ENCODE peak calls at places on chromosomes 1 and 21, in five cellular contexts. V is kidney glomerular epithelial cell, Z is T-helper 1 cell, E is fibroblast of mammary gland, Q is GM04504. U is an unnamed sample.
A peak's percentile ranks its signal among the peaks of the same experiment; 100 is the strongest.

GRCh38 chr1:40582121-40582520 is 50.7 kb downstream of the ZNF684 start:
- DNase-seq in Q (no peak), Z (no peak), E (no peak), V (no peak), U (no peak)

GRCh38 chr1:26291433-26291832 is 11.5 kb downstream of the SH3BGRL3 start:
- DNase-seq in Q (no peak), Z (no peak), V (no peak), E (no peak), U (no peak)

GRCh38 chr1:82994866-82995370 is 1004.0 kb downstream of the TTLL7 start:
- DNase-seq in Q (peak; percentile 4), V (no peak), Z (no peak), E (peak; percentile 1), U (no peak)

GRCh38 chr1:184882649-184883303 is 91.5 kb downstream of the NIBAN1 start:
- DNase-seq in Z (no peak), Q (no peak), V (peak; percentile 32), E (no peak), U (no peak)

GRCh38 chr1:201230676-201231075 is 40.1 kb downstream of the IGFN1 start:
- DNase-seq in Z (no peak), Q (no peak), V (no peak), E (no peak), U (no peak)

GRCh38 chr1:64335634-64336033 is 132.2 kb downstream of the UBE2U start:
- DNase-seq in Q (no peak), Z (no peak), V (no peak), E (no peak), U (no peak)

GRCh38 chr1:2628933-2629626 is 3.7 kb downstream of the MMEL1 start:
- DNase-seq in Q (no peak), V (no peak), Z (no peak), E (no peak), U (no peak)

GRCh38 chr21:34912022-34912933 is 136.8 kb downstream of the RUNX1 start:
- DNase-seq in Z (no peak), V (no peak), Q (no peak), E (no peak), U (no peak)

GRCh38 chr21:14545906-14546480 is at the start of gene SAMSN1:
- DNase-seq in Z (peak; percentile 30), Q (no peak), V (no peak), E (no peak), U (peak; percentile 83)

GRCh38 chr1:25731148-25731547 is 68.8 kb upstream of the SELENON start:
- DNase-seq in Q (no peak), E (no peak), Z (no peak), V (no peak), U (no peak)

GRCh38 chr1:151055581-151055980 is 3.8 kb downstream of the CDC42SE1 start:
- DNase-seq in V (no peak), Q (no peak), E (no peak), Z (no peak), U (no peak)

GRCh38 chr1:36400825-36401601 is 3.3 kb upstream of the LSM10 start:
- DNase-seq in Z (no peak), V (no peak), Q (peak; percentile 90), E (peak; percentile 87), U (peak; percentile 96)

GRCh38 chr1:119101563-119101962 is 38.9 kb downstream of the WARS2 start:
- DNase-seq in Z (no peak), V (no peak), E (peak; percentile 94), Q (peak; percentile 35), U (no peak)

GRCh38 chr1:200512191-200512590 is 102.4 kb upstream of the ZNF281 start:
- DNase-seq in Z (no peak), E (peak; percentile 96), V (peak; percentile 60), Q (no peak), U (no peak)

GRCh38 chr1:186841599-186841998 is 12.8 kb downstream of the PLA2G4A start:
- DNase-seq in V (no peak), Z (no peak), Q (no peak), E (no peak), U (no peak)